ENCODE peak calls at places on chromosome 1, in six cellular contexts. One of them, this sample, is unnamed.

GRCh38 chr1:227391871-227392270 is 73.6 kb upstream of the CDC42BPA start:
- DNase-seq in GM23248: no peak
- DNase-seq in K562: no peak
- DNase-seq in tibial artery: no peak
- DNase-seq in CD4-positive, alpha-beta T cell: no peak
- DNase-seq in cardiac muscle cell: no peak
- DNase-seq in this sample: no peak

GRCh38 chr1:85330711-85331290 is 54.4 kb upstream of the BCL10 start:
- DNase-seq in GM23248: peak; percentile 96
- DNase-seq in K562: no peak
- DNase-seq in tibial artery: no peak
- DNase-seq in CD4-positive, alpha-beta T cell: no peak
- DNase-seq in cardiac muscle cell: no peak
- DNase-seq in this sample: peak; percentile 57

GRCh38 chr1:115098979-115099692 is 9.8 kb upstream of the TSPAN2 start:
- DNase-seq in GM23248: peak; percentile 76
- DNase-seq in K562: no peak
- DNase-seq in tibial artery: peak; percentile 80
- DNase-seq in CD4-positive, alpha-beta T cell: peak; percentile 67
- DNase-seq in cardiac muscle cell: no peak
- DNase-seq in this sample: no peak

GRCh38 chr1:92317836-92318493 is 19.1 kb downstream of the RPAP2 start:
- DNase-seq in GM23248: no peak
- DNase-seq in K562: peak; percentile 59
- DNase-seq in tibial artery: no peak
- DNase-seq in CD4-positive, alpha-beta T cell: no peak
- DNase-seq in cardiac muscle cell: no peak
- DNase-seq in this sample: no peak

GRCh38 chr1:228354390-228355320 is 52.0 kb downstream of the TRIM11 start:
- DNase-seq in GM23248: no peak
- DNase-seq in K562: no peak
- DNase-seq in tibial artery: no peak
- DNase-seq in CD4-positive, alpha-beta T cell: no peak
- DNase-seq in cardiac muscle cell: no peak
- DNase-seq in this sample: peak; percentile 41

GRCh38 chr1:12521096-12521495 is 96.9 kb downstream of the DHRS3 start:
- DNase-seq in GM23248: peak; percentile 19
- DNase-seq in K562: no peak
- DNase-seq in tibial artery: no peak
- DNase-seq in CD4-positive, alpha-beta T cell: no peak
- DNase-seq in cardiac muscle cell: no peak
- DNase-seq in this sample: no peak

GRCh38 chr1:205162301-205162700 is 40.5 kb upstream of the RBBP5 start:
- DNase-seq in GM23248: no peak
- DNase-seq in K562: no peak
- DNase-seq in tibial artery: no peak
- DNase-seq in CD4-positive, alpha-beta T cell: no peak
- DNase-seq in cardiac muscle cell: no peak
- DNase-seq in this sample: no peak

GRCh38 chr1:71046891-71047634 is 553 bp downstream of the PTGER3 start:
- DNase-seq in GM23248: peak; percentile 52
- DNase-seq in K562: peak; percentile 17
- DNase-seq in tibial artery: peak; percentile 69
- DNase-seq in CD4-positive, alpha-beta T cell: no peak
- DNase-seq in cardiac muscle cell: no peak
- DNase-seq in this sample: peak; percentile 50

GRCh38 chr1:203996126-203996525 is 76.8 kb upstream of the SOX13 start:
- DNase-seq in GM23248: peak; percentile 8
- DNase-seq in K562: no peak
- DNase-seq in tibial artery: no peak
- DNase-seq in CD4-positive, alpha-beta T cell: no peak
- DNase-seq in cardiac muscle cell: peak; percentile 17
- DNase-seq in this sample: no peak

GRCh38 chr1:40303051-40303771 is 13.9 kb downstream of the COL9A2 start:
- DNase-seq in GM23248: no peak
- DNase-seq in K562: no peak
- DNase-seq in tibial artery: no peak
- DNase-seq in CD4-positive, alpha-beta T cell: no peak
- DNase-seq in cardiac muscle cell: no peak
- DNase-seq in this sample: no peak

GRCh38 chr1:6454856-6455751 is 10.9 kb downstream of the TNFRSF25 start:
- DNase-seq in GM23248: peak; percentile 41
- DNase-seq in K562: no peak
- DNase-seq in tibial artery: no peak
- DNase-seq in CD4-positive, alpha-beta T cell: no peak
- DNase-seq in cardiac muscle cell: no peak
- DNase-seq in this sample: no peak

GRCh38 chr1:112237983-112238515 is 158.0 kb upstream of the CTTNBP2NL start:
- DNase-seq in GM23248: no peak
- DNase-seq in K562: no peak
- DNase-seq in tibial artery: no peak
- DNase-seq in CD4-positive, alpha-beta T cell: no peak
- DNase-seq in cardiac muscle cell: no peak
- DNase-seq in this sample: no peak

GRCh38 chr1:167223144-167224103 is 2.7 kb downstream of the POU2F1 start:
- DNase-seq in GM23248: peak; percentile 48
- DNase-seq in K562: no peak
- DNase-seq in tibial artery: no peak
- DNase-seq in CD4-positive, alpha-beta T cell: no peak
- DNase-seq in cardiac muscle cell: no peak
- DNase-seq in this sample: no peak

GRCh38 chr1:169545472-169545871 is 40.8 kb downstream of the F5 start:
- DNase-seq in GM23248: no peak
- DNase-seq in K562: no peak
- DNase-seq in tibial artery: no peak
- DNase-seq in CD4-positive, alpha-beta T cell: no peak
- DNase-seq in cardiac muscle cell: no peak
- DNase-seq in this sample: no peak

GRCh38 chr1:100862591-100862990 is 32.1 kb downstream of the EXTL2 start:
- DNase-seq in GM23248: peak; percentile 83
- DNase-seq in K562: no peak
- DNase-seq in tibial artery: no peak
- DNase-seq in CD4-positive, alpha-beta T cell: no peak
- DNase-seq in cardiac muscle cell: no peak
- DNase-seq in this sample: no peak

GRCh38 chr1:118147542-118147941 is 37.5 kb downstream of the SPAG17 start:
- DNase-seq in GM23248: peak; percentile 90
- DNase-seq in K562: no peak
- DNase-seq in tibial artery: no peak
- DNase-seq in CD4-positive, alpha-beta T cell: no peak
- DNase-seq in cardiac muscle cell: no peak
- DNase-seq in this sample: no peak

GRCh38 chr1:209375681-209376360 is 207.7 kb upstream of the CAMK1G start:
- DNase-seq in GM23248: peak; percentile 52
- DNase-seq in K562: no peak
- DNase-seq in tibial artery: no peak
- DNase-seq in CD4-positive, alpha-beta T cell: no peak
- DNase-seq in cardiac muscle cell: no peak
- DNase-seq in this sample: no peak

GRCh38 chr1:29332204-29332603 is 95.9 kb downstream of the PTPRU start:
- DNase-seq in GM23248: peak; percentile 37
- DNase-seq in K562: peak; percentile 61
- DNase-seq in tibial artery: no peak
- DNase-seq in CD4-positive, alpha-beta T cell: no peak
- DNase-seq in cardiac muscle cell: peak; percentile 63
- DNase-seq in this sample: no peak

GRCh38 chr1:29121951-29122661 is 1.6 kb downstream of the TMEM200B start:
- DNase-seq in GM23248: peak; percentile 59
- DNase-seq in K562: no peak
- DNase-seq in tibial artery: peak; percentile 75
- DNase-seq in CD4-positive, alpha-beta T cell: no peak
- DNase-seq in cardiac muscle cell: peak; percentile 64
- DNase-seq in this sample: peak; percentile 83

GRCh38 chr1:9258629-9259028 is 24.1 kb downstream of the H6PD start:
- DNase-seq in GM23248: no peak
- DNase-seq in K562: no peak
- DNase-seq in tibial artery: no peak
- DNase-seq in CD4-positive, alpha-beta T cell: no peak
- DNase-seq in cardiac muscle cell: no peak
- DNase-seq in this sample: no peak

GRCh38 chr1:7580923-7581753 is 190.0 kb upstream of the VAMP3 start:
- DNase-seq in GM23248: peak; percentile 90
- DNase-seq in K562: no peak
- DNase-seq in tibial artery: peak; percentile 43
- DNase-seq in CD4-positive, alpha-beta T cell: no peak
- DNase-seq in cardiac muscle cell: no peak
- DNase-seq in this sample: peak; percentile 37

GRCh38 chr1:1630191-1630964 is 1.6 kb upstream of the MMP23B start:
- DNase-seq in GM23248: peak; percentile 58
- DNase-seq in K562: no peak
- DNase-seq in tibial artery: peak; percentile 83
- DNase-seq in CD4-positive, alpha-beta T cell: peak; percentile 91
- DNase-seq in cardiac muscle cell: peak; percentile 62
- DNase-seq in this sample: peak; percentile 92

GRCh38 chr1:1666526-1666925 is 7.7 kb upstream of the CDK11B start:
- DNase-seq in GM23248: no peak
- DNase-seq in K562: no peak
- DNase-seq in tibial artery: peak; percentile 47
- DNase-seq in CD4-positive, alpha-beta T cell: no peak
- DNase-seq in cardiac muscle cell: no peak
- DNase-seq in this sample: peak; percentile 13

GRCh38 chr1:44602675-44603610 is 71.3 kb downstream of the TMEM53 start:
- DNase-seq in GM23248: no peak
- DNase-seq in K562: no peak
- DNase-seq in tibial artery: no peak
- DNase-seq in CD4-positive, alpha-beta T cell: no peak
- DNase-seq in cardiac muscle cell: no peak
- DNase-seq in this sample: no peak

GRCh38 chr1:47230692-47231313 is 1.2 kb downstream of the TAL1 start:
- DNase-seq in GM23248: no peak
- DNase-seq in K562: no peak
- DNase-seq in tibial artery: no peak
- DNase-seq in CD4-positive, alpha-beta T cell: no peak
- DNase-seq in cardiac muscle cell: peak; percentile 53
- DNase-seq in this sample: peak; percentile 70
- H3K27ac ChIP-seq in GM23248: no peak overlapping the region
- H3K27ac ChIP-seq in K562: peak overlapping the region; percentile 97
- H3K27ac ChIP-seq in tibial artery: no peak overlapping the region
- H3K27ac ChIP-seq in CD4-positive, alpha-beta T cell: no peak overlapping the region
- H3K27ac ChIP-seq in cardiac muscle cell: no peak overlapping the region
- H3K27ac ChIP-seq in this sample: peak overlapping the region; percentile 54

DNA sequence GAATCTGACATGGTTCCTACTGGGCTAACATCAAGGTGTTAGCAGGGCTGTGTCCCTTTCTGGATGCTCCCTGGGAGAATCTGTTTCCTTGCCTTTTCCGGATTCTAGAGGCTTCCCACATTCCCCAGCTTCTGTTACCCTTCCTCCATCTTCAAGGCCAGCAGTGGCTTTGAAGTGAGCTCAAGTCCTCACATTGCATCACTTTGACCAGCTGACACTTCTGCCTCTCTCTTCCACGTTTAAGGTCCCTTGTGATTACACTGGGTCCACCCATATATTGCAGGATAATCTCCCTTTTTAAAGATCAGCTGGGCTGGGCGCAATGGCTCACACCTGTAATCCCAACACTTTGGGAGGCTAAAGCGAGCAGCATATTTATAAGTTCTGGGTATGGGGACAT is 33.1 kb downstream of the CNST start:
- DNase-seq in GM23248: no peak
- DNase-seq in K562: no peak
- DNase-seq in tibial artery: no peak
- DNase-seq in CD4-positive, alpha-beta T cell: no peak
- DNase-seq in cardiac muscle cell: no peak
- DNase-seq in this sample: no peak
- H3K9me3 ChIP-seq in GM23248: no peaks in the 10 kb centered on the region
- H3K9me3 ChIP-seq in K562: no peaks in the 10 kb centered on the region
- H3K9me3 ChIP-seq in tibial artery: no peaks in the 10 kb centered on the region
- H3K9me3 ChIP-seq in CD4-positive, alpha-beta T cell: no peaks in the 10 kb centered on the region
- H3K9me3 ChIP-seq in cardiac muscle cell: no peaks in the 10 kb centered on the region
- H3K9me3 ChIP-seq in this sample: no peaks in the 10 kb centered on the region

GRCh38 chr1:172380441-172381244 is 39.8 kb upstream of the C1orf105 start:
- DNase-seq in GM23248: no peak
- DNase-seq in K562: no peak
- DNase-seq in tibial artery: no peak
- DNase-seq in CD4-positive, alpha-beta T cell: no peak
- DNase-seq in cardiac muscle cell: no peak
- DNase-seq in this sample: no peak
- H3K27ac ChIP-seq in GM23248: no peak overlapping the region
- H3K27ac ChIP-seq in K562: no peak overlapping the region
- H3K27ac ChIP-seq in tibial artery: no peak overlapping the region
- H3K27ac ChIP-seq in CD4-positive, alpha-beta T cell: peak overlapping the region; percentile 62
- H3K27ac ChIP-seq in cardiac muscle cell: no peak overlapping the region
- H3K27ac ChIP-seq in this sample: no peak overlapping the region

GRCh38 chr1:2925923-2926322 is 95.3 kb upstream of the ACTRT2 start:
- DNase-seq in GM23248: peak; percentile 1
- DNase-seq in K562: no peak
- DNase-seq in tibial artery: peak; percentile 94
- DNase-seq in CD4-positive, alpha-beta T cell: no peak
- DNase-seq in cardiac muscle cell: no peak
- DNase-seq in this sample: peak; percentile 76
- H3K9me3 ChIP-seq in GM23248: no peaks in the 10 kb centered on the region
- H3K9me3 ChIP-seq in K562: no peaks in the 10 kb centered on the region
- H3K9me3 ChIP-seq in tibial artery: no peaks in the 10 kb centered on the region
- H3K9me3 ChIP-seq in CD4-positive, alpha-beta T cell: no peaks in the 10 kb centered on the region
- H3K9me3 ChIP-seq in cardiac muscle cell: peaks cover 3% of the 10 kb centered on the region
- H3K9me3 ChIP-seq in this sample: no peaks in the 10 kb centered on the region

GRCh38 chr1:76229279-76229977 is 154.9 kb downstream of the ST6GALNAC3 start:
- DNase-seq in GM23248: no peak
- DNase-seq in K562: no peak
- DNase-seq in tibial artery: no peak
- DNase-seq in CD4-positive, alpha-beta T cell: no peak
- DNase-seq in cardiac muscle cell: no peak
- DNase-seq in this sample: no peak
- H3K27ac ChIP-seq in GM23248: no peak overlapping the region
- H3K27ac ChIP-seq in K562: no peak overlapping the region
- H3K27ac ChIP-seq in tibial artery: no peak overlapping the region
- H3K27ac ChIP-seq in CD4-positive, alpha-beta T cell: no peak overlapping the region
- H3K27ac ChIP-seq in cardiac muscle cell: no peak overlapping the region
- H3K27ac ChIP-seq in this sample: no peak overlapping the region

DNA sequence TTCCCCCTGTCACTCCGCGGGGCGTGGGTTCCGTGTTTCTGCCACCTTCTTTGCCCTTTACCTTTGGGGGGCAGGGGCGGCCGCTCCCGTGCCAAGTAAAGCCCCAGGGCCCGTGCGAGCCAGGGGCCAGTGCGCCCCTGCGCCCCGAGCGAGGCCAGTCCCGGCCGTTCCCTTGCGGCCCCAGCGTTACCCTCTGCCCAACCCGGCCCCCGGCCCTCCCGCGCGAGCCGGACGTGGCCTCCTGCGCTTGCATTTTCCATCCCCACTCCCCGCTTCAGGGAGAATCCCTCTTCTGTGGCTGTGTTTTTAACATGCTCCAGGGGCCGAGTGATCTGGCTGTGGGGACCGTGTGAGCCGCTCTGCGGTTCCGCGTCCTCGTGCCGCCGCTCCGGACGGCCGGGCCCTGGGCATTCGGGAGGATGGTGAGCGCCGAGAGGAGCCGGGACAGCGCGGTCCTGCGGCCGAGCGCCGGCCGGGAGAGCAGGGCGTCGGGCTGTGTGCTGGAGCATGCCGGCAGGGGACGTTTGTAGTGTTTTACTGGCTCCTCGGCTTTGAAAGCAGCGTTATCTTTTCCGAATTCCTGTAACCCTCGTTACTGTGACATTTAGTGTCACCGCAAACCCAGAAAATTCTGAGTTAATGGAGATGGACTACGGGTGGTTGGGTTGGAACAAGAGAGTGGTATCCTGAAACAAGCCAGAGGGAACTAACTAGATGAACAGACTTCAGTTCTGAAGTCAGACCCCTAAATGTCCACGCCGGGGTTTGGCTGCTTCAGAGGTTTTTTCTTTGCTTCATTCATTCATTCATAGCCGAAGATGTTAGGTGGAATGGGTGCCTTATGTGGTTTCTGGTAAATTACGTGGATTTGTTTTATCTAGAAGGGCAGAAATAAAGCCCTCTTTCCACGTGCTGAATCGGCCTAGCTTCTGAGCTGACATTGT is 1.1 kb downstream of the GALNT2 start:
- DNase-seq in GM23248: peak; percentile 72
- DNase-seq in K562: peak; percentile 52
- DNase-seq in tibial artery: peak; percentile 73
- DNase-seq in CD4-positive, alpha-beta T cell: no peak
- DNase-seq in cardiac muscle cell: peak; percentile 64
- DNase-seq in this sample: peak; percentile 76
- H3K9me3 ChIP-seq in GM23248: no peaks in the 10 kb centered on the region
- H3K9me3 ChIP-seq in K562: peaks cover 6% of the 10 kb centered on the region
- H3K9me3 ChIP-seq in tibial artery: no peaks in the 10 kb centered on the region
- H3K9me3 ChIP-seq in CD4-positive, alpha-beta T cell: no peaks in the 10 kb centered on the region
- H3K9me3 ChIP-seq in cardiac muscle cell: no peaks in the 10 kb centered on the region
- H3K9me3 ChIP-seq in this sample: no peaks in the 10 kb centered on the region